ENCODE peak calls at places on chromosome 4, in seven cellular contexts. X is fibroblast of mammary gland; J is EH; Z is NCI-H82; G is activated gamma-delta T cell treated with anti-CD3 and anti-CD28 coated beads, Interleukin-2, amount 50 U/mL, for 16 hours; Y is mesenteric fat pad; N is CMK. E is an unnamed sample.

GRCh38 chr4:140044314-140044991 is 109.5 kb downstream of the MAML3 start:
- DNase-seq in G (no peak), Z (no peak), N (no peak), Y (no peak), J (no peak), X (peak), E (peak)

GRCh38 chr4:148447672-148448071 is 5.5 kb upstream of the NR3C2 start:
- DNase-seq in J (no peak), X (no peak), G (no peak), N (no peak), Y (no peak), Z (no peak), E (peak)

GRCh38 chr4:148692242-148692641 is 250.0 kb upstream of the NR3C2 start:
- DNase-seq in Z (no peak), N (no peak), X (no peak), J (no peak), Y (no peak), G (no peak), E (no peak)

GRCh38 chr4:168694669-168695068 is 197.8 kb downstream of the PALLD start:
- DNase-seq in G (no peak), Z (no peak), J (peak), Y (no peak), N (no peak), X (no peak), E (no peak)

GRCh38 chr4:55184600-55185523 is 59.5 kb upstream of the KDR start:
- DNase-seq in J (peak), Y (no peak), Z (peak), X (peak), N (no peak), G (no peak), E (no peak)

GRCh38 chr4:140005699-140006098 is 148.3 kb downstream of the MAML3 start:
- DNase-seq in G (no peak), N (no peak), Y (no peak), Z (peak), X (no peak), J (no peak), E (no peak)

GRCh38 chr4:188959424-188959823 is 820.2 kb downstream of the TRIML1 start:
- DNase-seq in X (no peak), N (no peak), Y (no peak), J (no peak), G (no peak), Z (no peak), E (no peak)

GRCh38 chr4:52407545-52407944 is 251.6 kb downstream of the USP46 start:
- DNase-seq in X (peak), Z (no peak), Y (no peak), J (no peak), N (no peak), G (no peak), E (no peak)

GRCh38 chr4:7199771-7200441 is 7.6 kb downstream of the SORCS2 start:
- DNase-seq in J (no peak), Z (no peak), G (no peak), N (no peak), X (no peak), Y (peak), E (no peak)

GRCh38 chr4:177008836-177009501 is 216.2 kb upstream of the VEGFC start:
- DNase-seq in Z (no peak), J (peak), N (no peak), G (no peak), X (peak), Y (no peak), E (no peak)

GRCh38 chr4:79756496-79756895 is 316.5 kb downstream of the ANTXR2 start:
- DNase-seq in J (no peak), Y (no peak), N (no peak), Z (no peak), G (no peak), X (no peak), E (no peak)

GRCh38 chr4:147985376-147985775 is 253.5 kb downstream of the ARHGAP10 start:
- DNase-seq in N (no peak), X (no peak), G (no peak), Z (no peak), J (no peak), Y (no peak), E (no peak)

GRCh38 chr4:58214376-58214775 is 1104.2 kb upstream of the IGFBP7 start:
- DNase-seq in Y (no peak), Z (no peak), N (no peak), X (no peak), J (no peak), G (no peak), E (no peak)

GRCh38 chr4:104859601-104860000 is 287.1 kb upstream of the TET2 start:
- DNase-seq in J (no peak), X (no peak), Z (peak), G (no peak), Y (no peak), N (no peak), E (no peak)

GRCh38 chr4:21476753-21477152 is 471.8 kb downstream of the KCNIP4 start:
- DNase-seq in X (peak), J (peak), N (no peak), Z (no peak), Y (no peak), G (no peak), E (no peak)

GRCh38 chr4:146146918-146147317 is 28.6 kb upstream of the LSM6 start:
- DNase-seq in X (no peak), Y (no peak), J (no peak), N (no peak), G (no peak), Z (no peak), E (no peak)

GRCh38 chr4:121950212-121950679 is 1.6 kb downstream of the TRPC3 start:
- DNase-seq in X (peak), N (peak), Z (peak), G (peak), Y (peak), J (peak), E (peak)

GRCh38 chr4:127249066-127249766 is 383.5 kb upstream of the INTU start:
- DNase-seq in Y (no peak), X (peak), Z (no peak), G (no peak), J (peak), N (no peak), E (peak)

GRCh38 chr4:150078041-150078995 is at the start of gene DCLK2:
- DNase-seq in Y (peak), G (no peak), N (peak), J (peak), X (peak), Z (peak), E (peak)

GRCh38 chr4:2930135-2930805 is 32.9 kb downstream of the NOP14 start:
- DNase-seq in G (no peak), X (no peak), N (no peak), Y (no peak), Z (no peak), J (no peak), E (no peak)

GRCh38 chr4:183610033-183610432 is 49.0 kb downstream of the RWDD4 start:
- DNase-seq in Z (no peak), X (peak), G (no peak), Y (no peak), J (peak), N (no peak), E (no peak)

GRCh38 chr4:183723561-183724228 is 64.6 kb downstream of the TRAPPC11 start:
- DNase-seq in N (no peak), G (no peak), Y (no peak), X (no peak), J (no peak), Z (no peak), E (no peak)

GRCh38 chr4:53490161-53490915 is 100.9 kb downstream of the LNX1 start:
- DNase-seq in Y (no peak), N (no peak), X (peak), Z (peak), G (no peak), J (peak), E (no peak)